ENCODE peak calls at places on chromosomes 4 and X, in five cellular contexts. T is stomach, I is cardiac muscle cell, Q is body of pancreas, U is hepatocyte. A is an unnamed sample. For H3K36me3 and H3K4me1, the result is how much of the 10 kb centered on the place peaks cover.

GRCh38 chr4:5760936-5761480 is 50.0 kb downstream of the EVC start:
- DNase-seq in T (no peak), I (no peak), Q (no peak), U (no peak), A (no peak)

GRCh38 chr4:20444599-20445337 is 193.1 kb downstream of the SLIT2 start:
- DNase-seq in T (no peak), I (peak), Q (no peak), U (no peak), A (no peak)

GRCh38 chrX:84187501-84188319 is at the start of gene RPS6KA6:
- DNase-seq in T (no peak), I (no peak), Q (peak), U (peak), A (peak)

GRCh38 chrX:30615229-30615628 is 37.7 kb upstream of the TASL start:
- DNase-seq in T (no peak), I (peak), Q (no peak), U (no peak), A (no peak)

GRCh38 chr4:169282429-169283113 is 11.8 kb upstream of the SH3RF1 start:
- DNase-seq in T (no peak), I (no peak), Q (no peak), U (no peak), A (no peak)

GRCh38 chr4:23631255-23631950 is 258.4 kb downstream of the PPARGC1A start:
- DNase-seq in T (no peak), I (no peak), Q (no peak), U (no peak), A (no peak)

GRCh38 chr4:185165605-185166063 is 22.6 kb downstream of the SLC25A4 start:
- DNase-seq in T (no peak), I (peak), Q (no peak), U (no peak), A (no peak)

GRCh38 chrX:104335765-104336164 is 81.0 kb upstream of the ESX1 start:
- DNase-seq in T (no peak), I (peak), Q (no peak), U (no peak), A (no peak)

GRCh38 chrX:153900806-153901752 is 3.4 kb upstream of the AVPR2 start:
- DNase-seq in T (peak), I (peak), Q (no peak), U (peak), A (peak)

GRCh38 chrX:45781901-45782553 is 581.4 kb upstream of the DIPK2B start:
- DNase-seq in T (no peak), I (peak), Q (no peak), U (peak), A (no peak)

GRCh38 chrX:122739770-122740169 is 444.3 kb upstream of the GRIA3 start:
- DNase-seq in T (no peak), I (no peak), Q (no peak), U (peak), A (no peak)

GRCh38 chr4:185396724-185397402 is at the start of gene ANKRD37:
- DNase-seq in T (peak), I (peak), Q (peak), U (peak), A (peak)

DNA sequence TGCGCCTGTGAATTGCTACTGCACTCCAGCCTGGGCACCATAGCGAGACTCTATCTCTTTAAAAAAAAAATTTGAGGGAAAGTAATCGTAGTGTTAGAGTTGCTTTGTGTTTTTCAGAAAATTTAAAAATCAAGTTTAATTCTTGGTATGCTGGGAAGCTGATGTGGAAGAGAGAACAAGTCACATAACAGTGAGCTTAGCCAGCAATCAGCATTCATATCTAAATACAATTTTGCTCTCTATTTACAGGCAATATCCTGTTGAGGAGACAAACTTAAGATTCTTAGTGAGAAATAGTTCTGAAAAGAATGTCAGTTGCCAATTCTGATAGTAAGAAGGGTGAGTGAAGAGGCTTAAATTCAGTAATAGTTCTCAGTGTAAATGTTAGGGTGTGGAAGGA is 9.6 kb upstream of the NDUFC1 start:
- DNase-seq in T (no peak), I (no peak), Q (no peak), U (no peak), A (no peak)
- H3K36me3 ChIP-seq in T (under half), I (under half), Q (under half), U (under half), A (under half)

GRCh38 chrX:54208531-54208930 is 25.5 kb upstream of the FAM120C start:
- DNase-seq in T (no peak), I (peak), Q (no peak), U (no peak), A (no peak)

DNA sequence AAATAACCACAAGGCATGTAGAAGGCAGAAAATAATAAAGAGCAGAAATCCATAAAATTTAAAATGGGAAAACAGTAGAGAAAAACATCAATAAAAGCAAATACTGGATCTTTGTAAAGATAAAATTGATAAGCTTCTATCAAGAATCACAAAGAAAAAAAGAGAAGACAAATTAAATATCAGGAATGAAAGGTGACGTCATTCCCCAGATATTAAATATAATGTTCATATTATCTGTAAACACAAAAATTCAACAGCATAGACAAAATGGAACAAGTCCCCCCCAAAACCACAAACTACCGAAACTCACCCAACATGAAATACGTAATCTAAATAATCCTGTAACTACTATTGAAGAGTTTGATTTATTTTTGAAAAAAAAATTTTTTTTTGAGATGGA is 30.5 kb upstream of the FAM120C start:
- DNase-seq in T (no peak), I (no peak), Q (no peak), U (no peak), A (no peak)
- H3K4me1 ChIP-seq in T (under half), I (under half), Q (under half), U (under half), A (under half)

GRCh38 chr4:17823871-17824669 is 13.3 kb downstream of the NCAPG start:
- DNase-seq in T (no peak), I (no peak), Q (no peak), U (no peak), A (no peak)
- H3K36me3 ChIP-seq in T (under half), I (under half), Q (under half), U (under half), A (under half)

GRCh38 chr4:165294907-165295306 is 32.6 kb upstream of the MSMO1 start:
- DNase-seq in T (no peak), I (no peak), Q (no peak), U (no peak), A (no peak)

GRCh38 chr4:165299399-165300060 is 27.9 kb upstream of the MSMO1 start:
- DNase-seq in T (no peak), I (no peak), Q (no peak), U (no peak), A (no peak)

GRCh38 chr4:165301833-165302232 is 25.6 kb upstream of the MSMO1 start:
- DNase-seq in T (no peak), I (peak), Q (no peak), U (no peak), A (no peak)

GRCh38 chr4:165293927-165294649 is 33.4 kb upstream of the MSMO1 start:
- DNase-seq in T (no peak), I (peak), Q (no peak), U (no peak), A (no peak)

GRCh38 chr4:165297626-165298025 is 29.8 kb upstream of the MSMO1 start:
- DNase-seq in T (no peak), I (no peak), Q (no peak), U (no peak), A (no peak)
- H3K4me1 ChIP-seq in T (under half), I (under half), Q (under half), U (under half), A (under half)

GRCh38 chrX:19070555-19070994 is 51.7 kb downstream of the ADGRG2 start:
- DNase-seq in T (no peak), I (no peak), Q (no peak), U (no peak), A (no peak)

GRCh38 chrX:19072372-19072771 is 49.9 kb downstream of the ADGRG2 start:
- DNase-seq in T (no peak), I (no peak), Q (no peak), U (no peak), A (no peak)

GRCh38 chrX:19075754-19076153 is 46.5 kb downstream of the ADGRG2 start:
- DNase-seq in T (no peak), I (no peak), Q (no peak), U (no peak), A (no peak)
- H3K36me3 ChIP-seq in T (under half), I (under half), Q (under half), U (under half), A (under half)

GRCh38 chr4:29009908-29010307 is 1710.3 kb upstream of the PCDH7 start:
- DNase-seq in T (no peak), I (no peak), Q (no peak), U (no peak), A (no peak)

GRCh38 chr4:29002151-29002550 is 1718.0 kb upstream of the PCDH7 start:
- DNase-seq in T (no peak), I (no peak), Q (no peak), U (no peak), A (no peak)

DNA sequence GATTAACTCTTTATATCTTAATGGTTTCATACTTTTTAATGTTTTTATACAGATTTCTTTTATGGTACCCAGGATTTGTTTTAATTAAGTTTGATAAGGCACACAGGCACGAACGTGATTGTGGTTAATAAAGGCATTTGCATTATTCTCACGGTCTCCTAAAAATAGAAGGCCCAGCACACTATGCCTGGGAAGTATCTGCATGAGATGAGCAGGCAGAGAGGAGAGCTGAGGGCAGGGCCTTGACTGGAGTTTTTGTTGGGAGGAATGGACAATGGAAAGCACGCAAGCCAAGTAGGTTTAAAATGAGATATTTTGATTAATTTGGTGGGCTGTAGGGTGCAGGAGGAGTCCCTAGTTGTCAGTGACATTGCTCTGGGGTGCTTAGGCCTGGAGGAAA is 1714.3 kb upstream of the PCDH7 start:
- DNase-seq in T (no peak), I (no peak), Q (no peak), U (no peak), A (no peak)
- H3K4me1 ChIP-seq in T (under half), I (under half), Q (under half), U (under half), A (under half)

GRCh38 chr4:2930135-2930805 is 32.9 kb downstream of the NOP14 start:
- DNase-seq in T (peak), I (no peak), Q (no peak), U (peak), A (no peak)
- H3K36me3 ChIP-seq in T (half or more), I (under half), Q (under half), U (under half), A (under half)

GRCh38 chrX:10106801-10107200 is 50.0 kb upstream of the CLCN4 start:
- DNase-seq in T (no peak), I (no peak), Q (no peak), U (no peak), A (no peak)
- H3K4me1 ChIP-seq in T (under half), I (under half), Q (under half), U (under half), A (under half)

DNA sequence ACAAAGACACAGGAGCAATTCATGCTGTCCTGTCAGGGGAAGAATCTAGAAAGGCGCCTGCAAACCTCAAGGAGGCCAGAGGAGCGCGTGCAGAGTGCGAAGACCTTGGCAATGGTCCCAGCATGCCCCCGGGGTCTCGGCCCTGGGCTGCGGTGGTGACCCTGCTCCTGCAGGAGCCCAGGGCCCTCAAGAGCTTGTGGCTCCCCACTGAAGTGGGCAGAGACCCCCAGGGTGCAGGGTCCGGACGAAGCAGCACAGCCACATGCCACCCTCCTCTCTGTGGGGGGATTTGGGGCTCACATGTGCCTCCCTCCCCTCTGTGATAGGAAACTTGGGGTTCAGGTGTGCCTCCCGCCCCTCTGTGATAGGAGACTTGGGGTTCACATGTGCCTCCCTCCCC is 39.3 kb downstream of the GAK start:
- DNase-seq in T (no peak), I (no peak), Q (no peak), U (no peak), A (no peak)
- H3K36me3 ChIP-seq in T (half or more), I (under half), Q (under half), U (under half), A (under half)

GRCh38 chr4:158822348-158822747 is 53.5 kb downstream of the FNIP2 start:
- DNase-seq in T (no peak), I (no peak), Q (no peak), U (no peak), A (no peak)
- H3K4me1 ChIP-seq in T (half or more), I (half or more), Q (half or more), U (half or more), A (under half)

A was measured in colonic mucosa.